ENCODE peak calls at places on chromosome 13, in nine cellular contexts. Q is AG10803, C is GM23338, E is H9, O is A549, T is GM10248, H is left lung, N is activated B cell treated with CpG ODN at 0.5 μM for 24 hours, G is brain microvascular endothelial cell. A is an unnamed sample.

GRCh38 chr13:40985596-40986327 is 33.4 kb downstream of the ELF1 start:
- DNase-seq in Q (no peak), C (no peak), E (no peak), O (no peak), T (no peak), H (no peak), N (no peak), G (no peak), A (no peak)

GRCh38 chr13:60066206-60066605 is 97.5 kb downstream of the DIAPH3 start:
- DNase-seq in Q (no peak), C (no peak), E (no peak), O (peak), T (no peak), H (no peak), N (no peak), G (no peak), A (no peak)

GRCh38 chr13:85828094-85828684 is 29.0 kb upstream of the SLITRK6 start:
- DNase-seq in Q (peak), C (peak), E (no peak), O (peak), T (peak), H (no peak), N (no peak), G (peak), A (no peak)

GRCh38 chr13:72839831-72840426 is 58.0 kb downstream of the PIBF1 start:
- DNase-seq in Q (peak), C (peak), E (peak), O (peak), T (peak), H (no peak), N (no peak), G (peak), A (no peak)

GRCh38 chr13:75194717-75195116 is 287.3 kb downstream of the TBC1D4 start:
- DNase-seq in Q (no peak), C (no peak), E (no peak), O (no peak), T (no peak), H (no peak), N (no peak), G (no peak), A (no peak)

GRCh38 chr13:25210842-25211241 is 38.8 kb upstream of the AMER2 start:
- DNase-seq in Q (no peak), C (no peak), E (no peak), O (no peak), T (no peak), H (no peak), N (no peak), G (no peak), A (no peak)

GRCh38 chr13:113402471-113403254 is 38.7 kb upstream of the GRTP1 start:
- DNase-seq in Q (no peak), C (no peak), E (no peak), O (no peak), T (no peak), H (no peak), N (no peak), G (no peak), A (no peak)

GRCh38 chr13:31227870-31228269 is 28.1 kb downstream of the B3GLCT start:
- DNase-seq in Q (no peak), C (peak), E (peak), O (no peak), T (no peak), H (no peak), N (no peak), G (no peak), A (no peak)

GRCh38 chr13:67630640-67631039 is 400.5 kb upstream of the PCDH9 start:
- DNase-seq in Q (no peak), C (peak), E (no peak), O (no peak), T (no peak), H (no peak), N (no peak), G (no peak), A (no peak)

GRCh38 chr13:67383358-67383757 is 153.2 kb upstream of the PCDH9 start:
- DNase-seq in Q (no peak), C (no peak), E (no peak), O (no peak), T (no peak), H (no peak), N (no peak), G (no peak), A (no peak)

GRCh38 chr13:21395953-21396352 is 63.1 kb downstream of the ZDHHC20 start:
- DNase-seq in Q (no peak), C (no peak), E (no peak), O (no peak), T (no peak), H (no peak), N (no peak), G (no peak), A (no peak)

GRCh38 chr13:25171170-25171516 is 945 bp downstream of the AMER2 start:
- DNase-seq in Q (no peak), C (no peak), E (no peak), O (no peak), T (no peak), H (no peak), N (no peak), G (no peak), A (no peak)

GRCh38 chr13:88526186-88526852 is 855.1 kb downstream of the SLITRK5 start:
- DNase-seq in Q (no peak), C (peak), E (no peak), O (no peak), T (no peak), H (no peak), N (no peak), G (no peak), A (no peak)

GRCh38 chr13:41107104-41107571 is 25.5 kb downstream of the KBTBD6 start:
- DNase-seq in Q (no peak), C (peak), E (peak), O (no peak), T (no peak), H (no peak), N (no peak), G (no peak), A (no peak)

GRCh38 chr13:48400090-48400694 is 12.7 kb downstream of the LPAR6 start:
- DNase-seq in Q (peak), C (no peak), E (no peak), O (no peak), T (no peak), H (no peak), N (no peak), G (no peak), A (no peak)

GRCh38 chr13:95924389-95924994 is 128.7 kb downstream of the UGGT2 start:
- DNase-seq in Q (peak), C (peak), E (no peak), O (peak), T (no peak), H (no peak), N (no peak), G (peak), A (no peak)

GRCh38 chr13:20877902-20878301 is 24.6 kb downstream of the XPO4 start:
- DNase-seq in Q (no peak), C (no peak), E (no peak), O (no peak), T (no peak), H (no peak), N (no peak), G (no peak), A (no peak)

GRCh38 chr13:109764474-109765292 is 21.7 kb downstream of the IRS2 start:
- DNase-seq in Q (no peak), C (peak), E (no peak), O (no peak), T (no peak), H (no peak), N (no peak), G (no peak), A (peak)
- TF ChIP-seq CTCF in Q (peak), C (no peak), E (peak), O (no peak), T (no peak), H (no peak), N (no peak), G (peak), A (peak)

GRCh38 chr13:28684257-28684656 is 25.3 kb downstream of the POMP start:
- DNase-seq in Q (no peak), C (peak), E (peak), O (no peak), T (no peak), H (no peak), N (no peak), G (no peak), A (no peak)

GRCh38 chr13:28679628-28680027 is 20.7 kb downstream of the POMP start:
- DNase-seq in Q (peak), C (peak), E (no peak), O (no peak), T (no peak), H (no peak), N (no peak), G (no peak), A (no peak)

GRCh38 chr13:28680541-28680940 is 21.6 kb downstream of the POMP start:
- DNase-seq in Q (no peak), C (no peak), E (no peak), O (no peak), T (no peak), H (no peak), N (no peak), G (no peak), A (no peak)

DNA sequence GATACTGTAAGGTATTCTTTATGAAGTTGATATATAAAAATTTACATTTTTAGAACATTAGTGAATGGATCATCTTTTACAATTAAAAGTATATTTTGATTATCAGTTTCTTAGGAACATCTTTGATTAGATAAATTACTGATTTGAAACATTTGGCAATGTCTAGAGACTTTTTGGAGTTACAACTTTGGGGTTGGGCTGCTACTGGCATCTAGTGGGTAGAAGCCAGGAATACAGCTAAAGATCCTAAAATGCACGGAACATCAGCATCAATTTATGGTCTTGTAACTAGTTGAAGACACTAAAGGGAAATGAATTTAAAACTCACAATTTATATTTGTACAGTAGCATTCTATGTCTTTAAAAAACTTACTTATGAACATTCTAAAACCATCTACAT is 19.9 kb downstream of the POMP start:
- DNase-seq in Q (no peak), C (peak), E (no peak), O (no peak), T (no peak), H (no peak), N (no peak), G (no peak), A (no peak)
- TF ChIP-seq CTCF in Q (peak), C (peak), E (no peak), O (no peak), T (peak), H (no peak), N (no peak), G (peak), A (no peak)

GRCh38 chr13:61684976-61685682 is 269.5 kb upstream of the PCDH20 start:
- DNase-seq in Q (no peak), C (no peak), E (no peak), O (no peak), T (no peak), H (no peak), N (no peak), G (no peak), A (no peak)

DNA sequence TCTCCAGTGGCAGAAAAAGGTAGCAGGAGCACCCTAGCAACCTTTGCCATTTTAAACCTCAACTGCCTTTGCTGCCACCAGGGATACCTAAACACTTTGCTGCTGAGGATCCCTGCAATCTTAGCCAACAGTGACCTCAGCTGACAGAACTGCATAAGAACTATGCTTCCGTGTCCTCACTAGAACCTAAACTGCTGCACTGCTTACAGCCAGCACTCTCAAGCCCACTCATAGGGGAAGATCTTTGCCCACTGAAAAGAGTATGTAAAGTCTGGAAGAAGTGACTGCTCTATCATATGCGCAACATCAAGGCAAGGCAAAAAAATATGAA is 270.0 kb upstream of the PCDH20 start:
- DNase-seq in Q (no peak), C (peak), E (peak), O (no peak), T (no peak), H (no peak), N (no peak), G (no peak), A (no peak)
- TF ChIP-seq CTCF in Q (no peak), C (peak), E (peak), O (no peak), T (no peak), H (no peak), N (no peak), G (peak), A (no peak)

DNA sequence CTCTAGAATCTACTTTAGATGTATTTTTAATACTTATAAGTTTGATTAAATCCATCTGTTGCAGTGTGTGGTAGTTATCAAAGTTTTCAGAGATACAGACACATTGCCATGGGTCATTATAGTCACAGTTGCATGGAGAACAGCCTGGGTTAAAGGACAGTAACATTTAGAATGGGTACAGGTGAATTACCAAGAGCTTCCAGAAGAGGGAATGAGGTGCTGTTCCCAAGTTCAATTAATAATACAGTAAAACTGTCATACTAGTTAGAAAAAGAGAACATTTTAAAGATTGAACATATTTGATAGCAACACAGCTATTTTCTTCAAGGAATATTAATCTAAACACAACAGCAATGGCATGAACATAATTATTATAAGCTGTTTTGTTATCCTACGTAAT is 322.6 kb upstream of the SLC10A2 start:
- DNase-seq in Q (no peak), C (no peak), E (no peak), O (no peak), T (no peak), H (no peak), N (no peak), G (no peak), A (no peak)
- TF ChIP-seq CTCF in Q (no peak), C (peak), E (peak), O (no peak), T (no peak), H (no peak), N (no peak), G (no peak), A (no peak)

GRCh38 chr13:93672996-93673395 is 446.4 kb downstream of the GPC6 start:
- DNase-seq in Q (no peak), C (no peak), E (no peak), O (no peak), T (no peak), H (no peak), N (no peak), G (no peak), A (no peak)
- TF ChIP-seq CTCF in Q (no peak), C (no peak), E (no peak), O (no peak), T (no peak), H (no peak), N (no peak), G (no peak), A (no peak)

GRCh38 chr13:37769545-37769944 is 100.0 kb downstream of the TRPC4 start:
- DNase-seq in Q (no peak), C (no peak), E (no peak), O (no peak), T (no peak), H (no peak), N (no peak), G (no peak), A (no peak)

DNA sequence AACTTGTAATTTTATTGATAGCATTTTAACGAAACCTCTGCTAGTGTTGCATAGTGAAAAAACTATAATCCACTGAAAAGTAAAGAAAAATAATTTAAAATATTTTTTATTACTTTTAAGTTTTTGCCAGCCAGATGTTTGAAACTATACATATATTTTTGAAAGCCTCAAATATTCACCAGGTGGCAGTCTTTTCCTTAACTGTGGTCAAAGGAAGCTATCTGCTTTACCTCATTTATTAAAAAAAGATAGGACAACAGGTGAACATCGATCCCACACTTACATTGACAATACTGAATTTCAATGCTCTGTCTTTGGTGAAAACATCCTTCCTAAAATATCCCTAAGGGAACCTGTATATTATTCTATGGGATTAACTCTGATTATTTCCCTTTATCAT is 100.5 kb downstream of the TRPC4 start:
- DNase-seq in Q (no peak), C (peak), E (no peak), O (no peak), T (no peak), H (no peak), N (no peak), G (no peak), A (no peak)
- TF ChIP-seq CTCF in Q (peak), C (peak), E (peak), O (no peak), T (no peak), H (no peak), N (no peak), G (peak), A (no peak)

A was measured in CD14-positive monocyte.